ENCODE peak calls at places on chromosomes 5 and 9, in six cellular contexts. Q, F, R, U, J and I are unnamed samples.

GRCh38 chr9:91035825-91036208 is 234.2 kb downstream of the SYK start:
- DNase-seq in Q (no peak), F (no peak), R (no peak), U (no peak), J (no peak), I (no peak)

GRCh38 chr5:34841816-34842215 is 2.9 kb downstream of the TTC23L start:
- DNase-seq in Q (no peak), F (no peak), R (no peak), U (no peak), J (no peak), I (no peak)

GRCh38 chr9:127863179-127863578 is 8.7 kb upstream of the ENG start:
- DNase-seq in Q (no peak), F (no peak), R (no peak), U (no peak), J (no peak), I (no peak)

GRCh38 chr9:127333326-127334064 is 63.5 kb upstream of the SLC2A8 start:
- DNase-seq in Q (no peak), F (no peak), R (no peak), U (no peak), J (no peak), I (no peak)

GRCh38 chr9:90005388-90005787 is 400.6 kb downstream of the GADD45G start:
- DNase-seq in Q (no peak), F (no peak), R (no peak), U (no peak), J (no peak), I (no peak)

GRCh38 chr5:109901628-109901981 is 211.9 kb downstream of the MAN2A1 start:
- DNase-seq in Q (no peak), F (no peak), R (no peak), U (no peak), J (peak; percentile 93), I (no peak)

GRCh38 chr5:124892185-124892848 is 145.9 kb upstream of the ZNF608 start:
- DNase-seq in Q (no peak), F (no peak), R (no peak), U (no peak), J (no peak), I (no peak)

GRCh38 chr9:3018691-3019230 is 174.9 kb upstream of the PUM3 start:
- DNase-seq in Q (no peak), F (no peak), R (no peak), U (no peak), J (no peak), I (no peak)